ENCODE peak calls at places on chromosomes 12 and 14, in six cellular contexts. F is Peyer's patch, L is GM23338, O is colonic mucosa, H is left ventricle myocardium inferior, T is upper lobe of right lung. Z is an unnamed sample. For H3K4me1 and H3K36me3, the result is how much of the 10 kb centered on the place peaks cover.

GRCh38 chr12:12010277-12011031 is 60.3 kb upstream of the BCL2L14 start:
- DNase-seq in H (peak), T (peak), F (peak), L (no peak), O (peak), Z (peak)

GRCh38 chr12:47509398-47509851 is 196.4 kb downstream of the RPAP3 start:
- DNase-seq in H (no peak), L (no peak), O (no peak), F (no peak), T (no peak), Z (no peak)

GRCh38 chr12:31813305-31813704 is 84.5 kb upstream of the AMN1 start:
- DNase-seq in L (peak), T (no peak), H (no peak), O (no peak), F (no peak), Z (no peak)

GRCh38 chr14:102086346-102086971 is 385 bp downstream of the HSP90AA1 start:
- DNase-seq in H (peak), L (peak), T (no peak), O (peak), F (peak), Z (peak)

GRCh38 chr14:53478174-53478573 is 325.1 kb upstream of the DDHD1 start:
- DNase-seq in H (no peak), F (no peak), O (no peak), T (no peak), L (no peak), Z (no peak)

GRCh38 chr14:54564071-54564798 is 2.7 kb upstream of the SAMD4A start:
- DNase-seq in O (no peak), L (peak), T (no peak), F (no peak), H (no peak), Z (peak)

GRCh38 chr14:32559048-32559447 is 229.9 kb downstream of the AKAP6 start:
- DNase-seq in T (no peak), F (no peak), O (no peak), L (no peak), H (no peak), Z (no peak)

GRCh38 chr12:10718279-10718821 is 4.8 kb downstream of the YBX3 start:
- DNase-seq in L (peak), T (no peak), O (no peak), H (no peak), F (no peak), Z (no peak)

GRCh38 chr14:100656996-100657395 is 69.7 kb upstream of the DLK1 start:
- DNase-seq in T (no peak), L (no peak), O (no peak), H (no peak), F (no peak), Z (no peak)

GRCh38 chr12:109598428-109598854 is 24.8 kb downstream of the MVK start:
- DNase-seq in H (no peak), L (no peak), F (no peak), O (no peak), T (no peak), Z (no peak)

GRCh38 chr12:64252708-64253107 is 30.6 kb upstream of the KICS2 start:
- DNase-seq in T (no peak), F (no peak), O (no peak), L (no peak), H (no peak), Z (no peak)

GRCh38 chr14:100778951-100779690 is 46.8 kb upstream of the MEG3 start:
- DNase-seq in H (no peak), F (peak), O (no peak), L (no peak), T (no peak), Z (no peak)

GRCh38 chr12:15664491-15664890 is 124.7 kb downstream of the EPS8 start:
- DNase-seq in F (no peak), L (no peak), O (no peak), H (no peak), T (no peak), Z (no peak)

GRCh38 chr14:30874999-30875787 is 834 bp downstream of the COCH start:
- DNase-seq in O (no peak), L (peak), H (no peak), T (no peak), F (no peak), Z (no peak)

GRCh38 chr12:54140958-54141388 is 47.8 kb downstream of the SMUG1 start:
- DNase-seq in F (no peak), H (peak), T (no peak), O (no peak), L (peak), Z (no peak)

GRCh38 chr12:19125325-19125724 is 4.2 kb upstream of the PLEKHA5 start:
- DNase-seq in O (no peak), T (no peak), F (no peak), H (no peak), L (no peak), Z (no peak)

GRCh38 chr14:68506021-68506644 is 286.7 kb downstream of the ZFP36L1 start:
- DNase-seq in O (no peak), T (peak), H (no peak), F (no peak), L (peak), Z (no peak)

GRCh38 chr12:107684990-107685359 is 624 bp upstream of the PWP1 start:
- DNase-seq in H (no peak), O (peak), L (peak), F (no peak), T (no peak), Z (no peak)

GRCh38 chr12:104624529-104624928 is 167.8 kb downstream of the CHST11 start:
- DNase-seq in O (no peak), F (no peak), L (no peak), T (no peak), H (no peak), Z (no peak)

GRCh38 chr14:22691171-22691570 is 47.0 kb upstream of the OR6J1 start:
- DNase-seq in F (no peak), T (no peak), H (no peak), L (no peak), O (no peak), Z (no peak)

GRCh38 chr14:91229743-91230200 is 14.7 kb downstream of the GPR68 start:
- DNase-seq in H (no peak), L (no peak), O (no peak), F (peak), T (no peak), Z (peak)

GRCh38 chr12:40726366-40726765 is 34.1 kb downstream of the CNTN1 start:
- DNase-seq in F (no peak), O (no peak), H (no peak), L (no peak), T (no peak), Z (no peak)

GRCh38 chr14:55103005-55103640 is 25.9 kb upstream of the LGALS3 start:
- DNase-seq in L (peak), O (peak), T (peak), H (peak), F (peak), Z (peak)

GRCh38 chr14:71891970-71892369 is 40.3 kb upstream of the RGS6 start:
- DNase-seq in T (no peak), L (peak), H (no peak), O (no peak), F (no peak), Z (no peak)

GRCh38 chr12:6767301-6767591 is 1.1 kb downstream of the PTMS start:
- DNase-seq in T (no peak), O (peak), L (peak), F (no peak), H (no peak), Z (no peak)
- H3K4me1 ChIP-seq in T (half or more), O (under half), L (under half), F (half or more), H (half or more), Z (under half)

DNA sequence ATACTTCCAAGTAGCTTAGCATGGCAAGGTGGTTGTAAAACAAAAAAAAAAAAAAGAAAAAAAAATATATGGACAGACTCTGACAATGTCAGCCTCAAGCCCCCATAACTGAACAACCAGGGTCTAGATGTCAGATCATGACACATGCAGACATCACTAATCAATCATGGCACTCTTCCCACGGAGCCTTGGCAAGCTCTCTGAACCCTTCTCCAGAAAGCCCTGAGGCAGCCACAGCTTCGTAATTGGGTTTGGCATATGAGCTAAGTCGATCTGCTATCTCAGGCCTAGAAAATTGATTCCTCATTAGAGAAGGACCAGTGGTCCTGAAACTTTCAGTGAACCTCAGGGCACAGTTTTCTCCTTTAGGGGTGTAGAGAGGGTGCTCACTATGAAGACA is 112.2 kb downstream of the GPR135 start:
- DNase-seq in F (no peak), L (no peak), H (no peak), O (no peak), T (no peak), Z (no peak)
- H3K36me3 ChIP-seq in F (under half), L (under half), H (half or more), O (under half), T (half or more), Z (under half)

DNA sequence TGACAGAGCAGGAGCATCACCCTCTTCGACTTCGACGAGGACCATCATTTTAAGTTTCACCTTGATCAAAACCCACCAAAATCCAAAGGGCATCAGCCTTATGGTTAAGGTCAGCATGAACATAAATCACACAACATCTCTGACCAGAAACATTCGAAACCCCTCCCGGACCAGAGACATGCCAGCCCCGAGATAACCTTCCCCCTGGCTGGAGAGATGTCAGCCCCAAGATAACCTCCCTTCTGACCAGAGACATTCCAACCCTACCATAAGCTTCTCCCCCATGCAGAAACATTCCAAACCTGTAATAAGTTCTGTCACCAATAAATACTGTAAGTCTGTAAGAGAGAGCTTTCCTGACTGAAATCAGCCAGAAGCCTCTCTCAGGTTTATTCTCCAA is 6.3 kb downstream of the PCNX4 start:
- DNase-seq in H (no peak), T (no peak), O (no peak), L (no peak), F (no peak), Z (no peak)
- H3K4me1 ChIP-seq in H (half or more), T (under half), O (under half), L (under half), F (under half), Z (under half)

GRCh38 chr12:121568503-121568902 is 12.3 kb downstream of the KDM2B start:
- DNase-seq in O (no peak), H (no peak), L (no peak), F (no peak), T (no peak), Z (no peak)
- H3K36me3 ChIP-seq in O (under half), H (under half), L (under half), F (under half), T (under half), Z (under half)

GRCh38 chr12:3034067-3034750 is 43.0 kb upstream of the TSPAN9 start:
- DNase-seq in O (peak), L (peak), T (peak), H (peak), F (peak), Z (no peak)
- H3K4me1 ChIP-seq in O (under half), L (under half), T (under half), H (half or more), F (under half), Z (under half)